ENCODE peak calls at places on chromosomes 11 and 22, in five cellular contexts. A is stomach, D is K562, L is GM23338, T is transverse colon. J is an unnamed sample.

GRCh38 chr22:38243007-38243775 is 29.6 kb downstream of the TMEM184B start:
- DNase-seq in A (peak; percentile 71), D (no peak), L (no peak), T (peak; percentile 81), J (no peak)

GRCh38 chr11:129933262-129933661 is 37.9 kb upstream of the NFRKB start:
- DNase-seq in A (no peak), D (no peak), L (no peak), T (no peak), J (no peak)

GRCh38 chr22:35446365-35446764 is 46.4 kb downstream of the MCM5 start:
- DNase-seq in A (no peak), D (no peak), L (no peak), T (peak; percentile 57), J (no peak)

GRCh38 chr22:20558534-20558933 is 51.1 kb downstream of the MED15 start:
- DNase-seq in A (no peak), D (no peak), L (no peak), T (no peak), J (no peak)

GRCh38 chr11:62905286-62905685 is 15.9 kb downstream of the CHRM1 start:
- DNase-seq in A (no peak), D (no peak), L (no peak), T (no peak), J (no peak)

GRCh38 chr11:78253797-78254196 is 65.1 kb downstream of the USP35 start:
- DNase-seq in A (no peak), D (no peak), L (no peak), T (no peak), J (no peak)

GRCh38 chr11:103898065-103898464 is 138.4 kb upstream of the DDI1 start:
- DNase-seq in A (no peak), D (no peak), L (no peak), T (no peak), J (no peak)

GRCh38 chr11:129894281-129895125 is 875 bp downstream of the NFRKB start:
- DNase-seq in A (no peak), D (no peak), L (no peak), T (no peak), J (peak; percentile 15)

GRCh38 chr11:10975287-10975721 is 117.5 kb upstream of the ZBED5 start:
- DNase-seq in A (no peak), D (no peak), L (no peak), T (no peak), J (no peak)

GRCh38 chr22:35892192-35892591 is 136.4 kb downstream of the RBFOX2 start:
- DNase-seq in A (no peak), D (no peak), L (no peak), T (no peak), J (no peak)

GRCh38 chr11:66864924-66865697 is 8.2 kb downstream of the LRFN4 start:
- DNase-seq in A (no peak), D (no peak), L (no peak), T (no peak), J (no peak)

GRCh38 chr11:117825538-117826359 is 1.2 kb upstream of the FXYD2 start:
- DNase-seq in A (peak; percentile 11), D (no peak), L (no peak), T (peak; percentile 3), J (no peak)

GRCh38 chr11:46338636-46338987 is 8.7 kb upstream of the DGKZ start:
- DNase-seq in A (no peak), D (no peak), L (peak; percentile 77), T (no peak), J (no peak)

GRCh38 chr11:115269193-115269592 is 235.0 kb downstream of the CADM1 start:
- DNase-seq in A (no peak), D (no peak), L (no peak), T (no peak), J (no peak)

GRCh38 chr11:120225372-120225909 is 14.5 kb upstream of the POU2F3 start:
- DNase-seq in A (no peak), D (no peak), L (no peak), T (no peak), J (no peak)

GRCh38 chr11:69640260-69640994 is 529 bp upstream of the CCND1 start:
- DNase-seq in A (peak; percentile 57), D (no peak), L (peak; percentile 50), T (peak; percentile 49), J (no peak)

GRCh38 chr22:37804886-37805857 is 2.6 kb upstream of the GCAT start:
- DNase-seq in A (peak; percentile 92), D (no peak), L (peak; percentile 84), T (peak; percentile 94), J (peak; percentile 61)

GRCh38 chr22:36497910-36498669 is 8.8 kb downstream of the FOXRED2 start:
- DNase-seq in A (no peak), D (no peak), L (peak; percentile 15), T (no peak), J (no peak)

DNA sequence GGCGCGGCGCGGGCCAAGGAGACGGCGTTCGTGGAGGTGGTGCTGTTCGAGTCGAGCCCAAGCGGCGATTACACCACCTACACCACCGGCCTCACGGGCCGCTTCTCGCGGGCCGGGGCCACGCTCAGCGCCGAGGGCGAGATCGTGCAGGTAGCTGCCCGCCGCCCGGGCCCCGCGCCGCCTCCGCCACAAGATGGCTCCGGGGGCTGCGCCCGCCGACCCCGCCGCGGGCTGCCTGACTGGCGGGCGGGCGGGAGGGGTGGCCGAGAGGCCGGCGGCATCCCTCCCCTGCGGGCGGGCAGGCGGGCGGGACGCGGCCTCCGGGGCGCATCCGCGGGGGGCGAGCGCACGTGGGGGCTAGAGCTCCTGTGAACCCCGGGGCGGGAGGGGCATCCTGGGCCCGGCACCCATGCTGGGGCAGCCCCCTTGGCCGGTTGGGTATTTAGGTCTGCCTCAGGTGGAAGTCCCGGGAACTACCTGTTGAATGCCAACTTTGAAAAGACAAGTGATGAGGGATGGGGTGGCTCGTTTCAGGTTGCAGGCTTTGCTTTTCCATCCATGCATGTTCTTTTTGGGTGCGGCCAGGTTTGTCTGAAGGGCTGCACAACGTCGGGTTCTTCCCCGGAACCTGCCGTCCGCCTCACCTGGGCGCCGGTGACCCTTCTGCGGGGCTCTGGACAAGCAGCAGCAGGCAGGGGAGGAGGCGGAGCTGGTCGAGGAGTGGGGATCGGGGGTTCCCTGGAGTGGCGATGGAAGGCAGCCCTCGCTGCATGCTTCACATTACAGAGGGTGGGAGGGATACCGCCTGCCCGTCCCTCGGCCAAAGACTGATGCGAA is 763 bp downstream of the ZNRF3 start:
- DNase-seq in A (peak; percentile 43), D (peak; percentile 17), L (peak; percentile 83), T (peak; percentile 42), J (peak; percentile 28)
- TF ChIP-seq POLR2AphosphoS5 in A (no peak), D (no peak), L (no peak), T (no peak), J (no peak)

GRCh38 chr22:29334696-29335344 is 19.3 kb upstream of the RASL10A start:
- DNase-seq in A (no peak), D (no peak), L (no peak), T (no peak), J (no peak)
- TF ChIP-seq POLR2AphosphoS5 in A (no peak), D (no peak), L (no peak), T (no peak), J (no peak)

DNA sequence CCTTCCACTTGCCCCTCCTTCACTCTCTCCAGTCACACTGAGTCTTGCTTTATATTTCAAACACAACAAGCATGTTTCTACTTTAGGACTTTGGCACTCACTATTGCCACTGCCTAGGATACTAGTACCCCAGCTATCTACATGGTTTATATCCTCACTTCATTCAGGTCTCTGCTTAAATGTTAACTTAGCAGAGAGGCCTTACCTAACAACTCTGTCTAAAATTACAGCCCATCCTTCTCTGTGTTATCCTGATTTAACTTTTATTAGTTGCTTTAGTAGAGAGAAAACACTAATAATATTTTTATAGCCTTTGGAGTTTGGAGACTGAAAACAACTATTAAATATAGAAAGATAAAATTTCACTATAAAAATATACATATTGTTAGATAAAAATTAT is 39.0 kb upstream of the B3GNT6 start:
- DNase-seq in A (no peak), D (no peak), L (no peak), T (no peak), J (no peak)
- TF ChIP-seq POLR2AphosphoS5 in A (no peak), D (no peak), L (no peak), T (no peak), J (no peak)

DNA sequence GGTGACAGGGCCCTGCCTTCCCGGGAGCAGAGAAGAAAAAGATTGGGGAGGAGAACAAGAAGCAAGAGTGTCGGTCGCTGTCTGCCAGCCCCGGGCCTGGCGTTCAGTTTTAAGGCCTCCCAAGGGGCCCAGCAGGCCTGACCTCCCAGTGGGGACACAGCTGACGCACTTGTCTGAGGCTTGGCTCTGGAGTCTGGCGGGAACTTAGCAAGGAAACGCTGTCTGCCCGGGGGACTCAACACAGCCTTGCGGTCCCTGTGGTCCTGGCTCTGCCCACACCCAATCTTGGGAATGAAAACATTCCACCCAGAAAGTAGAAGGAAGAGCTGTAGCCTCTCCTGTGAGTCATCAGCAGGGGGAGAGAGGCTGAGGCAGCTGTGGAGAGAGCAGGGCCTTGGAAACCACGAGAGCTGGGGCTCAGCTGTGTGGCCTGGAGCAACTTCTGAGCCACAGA is 54.4 kb downstream of the TRAF6 start:
- DNase-seq in A (peak; percentile 36), D (no peak), L (peak; percentile 8), T (peak; percentile 24), J (no peak)
- TF ChIP-seq POLR2AphosphoS5 in A (peak; percentile 29), D (no peak), L (no peak), T (peak; percentile 6), J (no peak)